ENCODE peak calls at places on chromosomes 2 and 18, in eight cellular contexts. One of them, this sample, is unnamed.
A peak's percentile ranks its signal among the peaks of the same experiment; 100 is the strongest.

GRCh38 chr2:159118115-159118858 is 149.8 kb downstream of the TANC1 start:
- DNase-seq in body of pancreas: peak; percentile 90
- DNase-seq in pancreas: peak; percentile 93
- DNase-seq in AG10803: peak; percentile 81
- DNase-seq in heart right ventricle: peak; percentile 82
- DNase-seq in transverse colon: peak; percentile 88
- DNase-seq in IMR-90: peak; percentile 88
- DNase-seq in AG04449: no peak
- DNase-seq in this sample: peak; percentile 58

GRCh38 chr18:66457245-66457644 is 146.6 kb downstream of the CDH19 start:
- DNase-seq in heart right ventricle: no peak
- DNase-seq in AG10803: no peak
- DNase-seq in transverse colon: no peak
- DNase-seq in IMR-90: no peak
- DNase-seq in AG04449: no peak
- DNase-seq in pancreas: no peak
- DNase-seq in body of pancreas: no peak
- DNase-seq in this sample: no peak

GRCh38 chr18:48963555-48964480 is 13.1 kb upstream of the SMAD7 start:
- DNase-seq in AG04449: no peak
- DNase-seq in heart right ventricle: no peak
- DNase-seq in transverse colon: no peak
- DNase-seq in AG10803: peak; percentile 69
- DNase-seq in pancreas: peak; percentile 31
- DNase-seq in IMR-90: no peak
- DNase-seq in body of pancreas: no peak
- DNase-seq in this sample: no peak

GRCh38 chr18:38241736-38242135 is 676.1 kb upstream of the CELF4 start:
- DNase-seq in transverse colon: no peak
- DNase-seq in body of pancreas: no peak
- DNase-seq in AG10803: peak; percentile 21
- DNase-seq in IMR-90: no peak
- DNase-seq in pancreas: no peak
- DNase-seq in heart right ventricle: no peak
- DNase-seq in AG04449: no peak
- DNase-seq in this sample: no peak

GRCh38 chr2:16405551-16405950 is 260.1 kb downstream of the CYRIA start:
- DNase-seq in AG10803: no peak
- DNase-seq in AG04449: no peak
- DNase-seq in heart right ventricle: no peak
- DNase-seq in IMR-90: no peak
- DNase-seq in pancreas: no peak
- DNase-seq in body of pancreas: no peak
- DNase-seq in transverse colon: no peak
- DNase-seq in this sample: no peak

GRCh38 chr2:74416721-74417120 is 4.7 kb downstream of the C2orf81 start:
- DNase-seq in body of pancreas: no peak
- DNase-seq in IMR-90: no peak
- DNase-seq in AG04449: no peak
- DNase-seq in pancreas: no peak
- DNase-seq in heart right ventricle: no peak
- DNase-seq in AG10803: no peak
- DNase-seq in transverse colon: no peak
- DNase-seq in this sample: no peak

GRCh38 chr2:47964722-47965434 is 58.6 kb upstream of the FBXO11 start:
- DNase-seq in IMR-90: no peak
- DNase-seq in pancreas: no peak
- DNase-seq in transverse colon: no peak
- DNase-seq in heart right ventricle: no peak
- DNase-seq in body of pancreas: peak; percentile 28
- DNase-seq in AG04449: no peak
- DNase-seq in AG10803: no peak
- DNase-seq in this sample: no peak

GRCh38 chr18:26981373-26982082 is 116.0 kb upstream of the AQP4 start:
- DNase-seq in transverse colon: no peak
- DNase-seq in AG04449: no peak
- DNase-seq in body of pancreas: no peak
- DNase-seq in IMR-90: no peak
- DNase-seq in pancreas: no peak
- DNase-seq in heart right ventricle: no peak
- DNase-seq in AG10803: no peak
- DNase-seq in this sample: no peak

GRCh38 chr18:23302852-23303527 is 150.1 kb upstream of the RIOK3 start:
- DNase-seq in AG04449: peak; percentile 93
- DNase-seq in body of pancreas: no peak
- DNase-seq in pancreas: no peak
- DNase-seq in IMR-90: peak; percentile 81
- DNase-seq in AG10803: peak; percentile 98
- DNase-seq in heart right ventricle: no peak
- DNase-seq in transverse colon: no peak
- DNase-seq in this sample: no peak

GRCh38 chr2:118769707-118770400 is 77.6 kb downstream of the EN1 start:
- DNase-seq in AG10803: no peak
- DNase-seq in pancreas: no peak
- DNase-seq in IMR-90: no peak
- DNase-seq in AG04449: no peak
- DNase-seq in transverse colon: no peak
- DNase-seq in heart right ventricle: no peak
- DNase-seq in body of pancreas: peak; percentile 73
- DNase-seq in this sample: no peak

DNA sequence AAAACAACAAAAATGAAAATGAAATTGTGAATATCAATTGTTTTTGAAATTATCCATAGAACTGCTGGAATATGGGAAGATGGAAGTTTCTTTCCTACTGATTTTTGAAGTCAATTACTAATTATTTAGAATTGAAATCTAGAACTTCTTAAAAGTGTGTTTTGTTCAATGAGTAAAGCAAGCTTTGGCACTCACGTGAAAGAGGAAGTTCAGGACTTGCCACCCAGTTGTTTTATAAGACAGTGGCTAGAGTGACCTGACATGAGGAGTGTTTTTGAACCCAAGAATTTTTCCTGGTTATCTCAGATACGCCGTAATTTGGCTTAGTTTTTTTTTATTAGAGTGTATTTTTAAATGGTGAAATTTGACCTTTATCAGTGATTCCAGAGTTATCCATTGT is 3.5 kb downstream of the MXD1 start:
- DNase-seq in heart right ventricle: no peak
- DNase-seq in AG04449: no peak
- DNase-seq in AG10803: no peak
- DNase-seq in pancreas: no peak
- DNase-seq in transverse colon: no peak
- DNase-seq in body of pancreas: no peak
- DNase-seq in IMR-90: no peak
- DNase-seq in this sample: no peak
- H3K4me3 ChIP-seq in heart right ventricle: no peak overlapping the region
- H3K4me3 ChIP-seq in AG04449: no peak overlapping the region
- H3K4me3 ChIP-seq in AG10803: no peak overlapping the region
- H3K4me3 ChIP-seq in pancreas: no peak overlapping the region
- H3K4me3 ChIP-seq in transverse colon: no peak overlapping the region
- H3K4me3 ChIP-seq in body of pancreas: no peak overlapping the region
- H3K4me3 ChIP-seq in IMR-90: no peak overlapping the region
- H3K4me3 ChIP-seq in this sample: no peak overlapping the region

DNA sequence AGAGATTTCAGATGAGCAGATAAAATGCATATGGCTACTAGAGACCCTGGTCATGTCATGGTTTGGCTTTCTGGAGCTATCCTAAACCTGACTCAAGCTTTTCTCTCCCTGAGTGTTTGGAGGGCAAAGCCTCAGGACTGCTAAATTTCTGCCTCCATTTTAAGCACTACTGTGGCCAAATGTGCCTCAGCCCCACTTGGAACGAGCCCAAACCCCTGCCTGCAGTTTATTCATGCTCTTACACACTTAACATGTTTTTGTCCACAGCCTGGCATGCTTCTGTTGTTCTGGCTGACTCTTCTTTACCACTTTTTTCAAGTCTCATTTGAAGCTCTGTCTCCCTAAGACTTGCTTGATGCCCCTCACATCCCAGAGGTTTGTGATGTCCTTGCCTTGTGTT is 24.7 kb downstream of the MGAT5 start:
- DNase-seq in transverse colon: no peak
- DNase-seq in body of pancreas: no peak
- DNase-seq in AG10803: peak; percentile 24
- DNase-seq in heart right ventricle: no peak
- DNase-seq in AG04449: no peak
- DNase-seq in pancreas: no peak
- DNase-seq in IMR-90: no peak
- DNase-seq in this sample: no peak
- H3K4me3 ChIP-seq in transverse colon: no peak overlapping the region
- H3K4me3 ChIP-seq in body of pancreas: no peak overlapping the region
- H3K4me3 ChIP-seq in AG10803: no peak overlapping the region
- H3K4me3 ChIP-seq in heart right ventricle: no peak overlapping the region
- H3K4me3 ChIP-seq in AG04449: no peak overlapping the region
- H3K4me3 ChIP-seq in pancreas: no peak overlapping the region
- H3K4me3 ChIP-seq in IMR-90: no peak overlapping the region
- H3K4me3 ChIP-seq in this sample: no peak overlapping the region

GRCh38 chr2:12020833-12021469 is 274.5 kb downstream of the LPIN1 start:
- DNase-seq in AG04449: no peak
- DNase-seq in IMR-90: no peak
- DNase-seq in heart right ventricle: no peak
- DNase-seq in pancreas: no peak
- DNase-seq in transverse colon: no peak
- DNase-seq in body of pancreas: no peak
- DNase-seq in AG10803: no peak
- DNase-seq in this sample: no peak
- H3K4me3 ChIP-seq in AG04449: no peak overlapping the region
- H3K4me3 ChIP-seq in IMR-90: no peak overlapping the region
- H3K4me3 ChIP-seq in heart right ventricle: no peak overlapping the region
- H3K4me3 ChIP-seq in pancreas: no peak overlapping the region
- H3K4me3 ChIP-seq in transverse colon: no peak overlapping the region
- H3K4me3 ChIP-seq in body of pancreas: no peak overlapping the region
- H3K4me3 ChIP-seq in AG10803: no peak overlapping the region
- H3K4me3 ChIP-seq in this sample: no peak overlapping the region

GRCh38 chr2:105454801-105455485 is 56.1 kb upstream of the FHL2 start:
- DNase-seq in transverse colon: peak; percentile 51
- DNase-seq in AG10803: peak; percentile 82
- DNase-seq in heart right ventricle: no peak
- DNase-seq in AG04449: peak; percentile 53
- DNase-seq in pancreas: no peak
- DNase-seq in body of pancreas: peak; percentile 28
- DNase-seq in IMR-90: peak; percentile 61
- DNase-seq in this sample: no peak
- H3K4me3 ChIP-seq in transverse colon: no peak overlapping the region
- H3K4me3 ChIP-seq in AG10803: no peak overlapping the region
- H3K4me3 ChIP-seq in heart right ventricle: no peak overlapping the region
- H3K4me3 ChIP-seq in AG04449: no peak overlapping the region
- H3K4me3 ChIP-seq in pancreas: no peak overlapping the region
- H3K4me3 ChIP-seq in body of pancreas: no peak overlapping the region
- H3K4me3 ChIP-seq in IMR-90: no peak overlapping the region
- H3K4me3 ChIP-seq in this sample: no peak overlapping the region

DNA sequence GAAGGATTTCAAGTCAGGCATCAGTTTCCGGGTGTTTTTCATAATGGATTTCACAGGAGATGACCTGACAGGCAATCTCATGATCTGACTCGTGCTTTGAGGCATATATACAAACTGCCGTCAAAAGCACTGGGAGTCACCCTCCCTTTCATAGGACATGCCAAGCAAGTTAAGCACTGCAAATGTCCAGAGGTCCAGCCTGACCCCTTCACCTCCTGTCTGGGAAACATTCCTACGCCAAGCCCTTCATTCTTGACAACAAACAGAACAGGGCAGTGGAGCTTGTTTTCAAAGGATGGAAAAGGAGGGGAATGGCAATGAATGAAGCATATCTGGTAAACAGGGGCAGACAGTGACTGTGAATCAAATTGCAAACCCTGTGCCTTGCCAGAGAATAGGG is 963.6 kb downstream of the BCL11A start:
- DNase-seq in pancreas: no peak
- DNase-seq in IMR-90: no peak
- DNase-seq in body of pancreas: no peak
- DNase-seq in AG04449: no peak
- DNase-seq in heart right ventricle: no peak
- DNase-seq in AG10803: no peak
- DNase-seq in transverse colon: no peak
- DNase-seq in this sample: no peak
- H3K4me3 ChIP-seq in pancreas: no peak overlapping the region
- H3K4me3 ChIP-seq in IMR-90: no peak overlapping the region
- H3K4me3 ChIP-seq in body of pancreas: no peak overlapping the region
- H3K4me3 ChIP-seq in AG04449: no peak overlapping the region
- H3K4me3 ChIP-seq in heart right ventricle: no peak overlapping the region
- H3K4me3 ChIP-seq in AG10803: no peak overlapping the region
- H3K4me3 ChIP-seq in transverse colon: no peak overlapping the region
- H3K4me3 ChIP-seq in this sample: no peak overlapping the region

DNA sequence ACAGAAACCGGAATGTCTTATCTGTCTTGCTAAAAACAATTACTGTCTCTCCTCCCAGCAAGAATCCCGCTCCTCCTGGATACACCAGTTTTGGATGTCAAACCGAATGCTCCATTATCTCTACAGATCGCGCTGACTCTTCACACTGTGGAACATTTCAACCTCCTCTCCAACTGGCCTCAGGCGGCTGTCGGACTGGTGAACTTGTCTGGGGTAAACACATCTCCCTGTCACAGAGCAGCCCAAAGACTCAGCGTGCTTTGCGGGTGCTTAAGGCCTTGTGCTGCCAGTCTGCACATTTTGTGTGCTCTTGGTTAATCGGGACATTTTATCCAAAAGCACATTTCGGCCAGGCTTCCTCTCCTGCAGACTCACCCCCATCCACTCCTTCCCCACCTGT is 173.1 kb downstream of the ICOS start:
- DNase-seq in IMR-90: no peak
- DNase-seq in transverse colon: no peak
- DNase-seq in AG04449: no peak
- DNase-seq in AG10803: no peak
- DNase-seq in body of pancreas: no peak
- DNase-seq in heart right ventricle: no peak
- DNase-seq in pancreas: no peak
- DNase-seq in this sample: no peak
- H3K4me3 ChIP-seq in IMR-90: no peak overlapping the region
- H3K4me3 ChIP-seq in transverse colon: no peak overlapping the region
- H3K4me3 ChIP-seq in AG04449: no peak overlapping the region
- H3K4me3 ChIP-seq in AG10803: no peak overlapping the region
- H3K4me3 ChIP-seq in body of pancreas: no peak overlapping the region
- H3K4me3 ChIP-seq in heart right ventricle: no peak overlapping the region
- H3K4me3 ChIP-seq in pancreas: no peak overlapping the region
- H3K4me3 ChIP-seq in this sample: no peak overlapping the region

DNA sequence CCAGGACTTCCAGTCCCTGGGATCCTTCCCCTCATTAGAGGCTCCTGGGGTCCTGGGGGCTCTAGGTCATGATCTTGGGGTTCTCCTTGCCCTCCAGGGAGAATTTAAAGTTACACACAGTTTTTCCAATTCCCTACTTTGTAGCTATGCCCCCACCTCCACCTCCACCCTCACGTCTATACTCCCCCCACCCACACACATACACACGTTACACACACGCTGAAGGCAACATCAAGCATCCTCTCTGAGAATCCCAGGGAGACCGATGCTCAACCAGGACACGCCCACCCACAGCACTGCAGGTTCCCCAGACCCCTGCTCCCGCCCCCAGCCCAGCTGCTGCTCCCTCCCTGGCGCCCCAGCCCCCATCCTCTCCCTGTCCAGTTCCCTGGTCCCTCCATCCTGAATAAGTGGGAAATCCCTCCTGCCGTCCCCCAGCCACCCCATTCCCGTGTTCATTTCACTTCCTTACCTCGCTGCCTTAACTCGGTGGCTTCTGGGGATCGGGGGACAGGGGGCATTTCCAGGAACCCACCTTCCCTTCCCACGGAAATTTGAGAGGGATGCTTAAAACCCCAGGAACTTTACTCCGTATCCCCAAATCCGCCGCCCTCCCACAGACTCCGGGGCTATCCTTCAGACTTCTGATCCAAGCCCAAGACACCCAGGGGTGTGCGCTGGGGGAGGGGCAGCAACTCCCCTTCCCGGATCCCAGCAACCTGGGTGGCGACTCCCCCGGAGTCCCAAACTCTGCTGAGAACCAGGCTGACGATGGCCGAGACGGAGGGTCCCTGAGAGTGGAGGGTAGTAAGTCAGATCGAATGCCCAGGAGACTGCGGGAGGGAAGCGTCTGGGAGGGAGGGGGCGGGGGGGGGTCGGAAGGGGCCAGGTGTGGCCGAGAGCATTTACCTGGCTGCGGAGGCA is 6.7 kb upstream of the TNS1 start:
- DNase-seq in IMR-90: no peak
- DNase-seq in pancreas: no peak
- DNase-seq in AG04449: no peak
- DNase-seq in transverse colon: no peak
- DNase-seq in body of pancreas: no peak
- DNase-seq in heart right ventricle: no peak
- DNase-seq in AG10803: no peak
- DNase-seq in this sample: no peak
- H3K4me3 ChIP-seq in IMR-90: peak overlapping the region; percentile 95
- H3K4me3 ChIP-seq in pancreas: peak overlapping the region; percentile 54
- H3K4me3 ChIP-seq in AG04449: peak overlapping the region; percentile 74
- H3K4me3 ChIP-seq in transverse colon: peak overlapping the region; percentile 42
- H3K4me3 ChIP-seq in body of pancreas: peak overlapping the region; percentile 5
- H3K4me3 ChIP-seq in heart right ventricle: peak overlapping the region; percentile 55
- H3K4me3 ChIP-seq in AG10803: peak overlapping the region; percentile 78
- H3K4me3 ChIP-seq in this sample: peak overlapping the region; percentile 75

This sample was measured in gastrocnemius medialis.